ENCODE peak calls at places on chromosomes 11 and 22, in nine cellular contexts. H is adrenal gland, U is hepatocyte, W is A549, L is cardiac muscle cell, R is foreskin keratinocyte, X is colonic mucosa, G is tibial nerve, M is left ventricle myocardium inferior. Z is an unnamed sample.

GRCh38 chr11:46117842-46118241 is 3.4 kb downstream of the PHF21A start:
- DNase-seq in M (no peak), H (no peak), U (no peak), G (no peak), R (no peak), L (no peak), X (no peak), W (no peak), Z (no peak)

GRCh38 chr11:35174666-35175065 is 35.7 kb downstream of the CD44 start:
- DNase-seq in W (no peak), H (no peak), X (no peak), G (no peak), U (no peak), M (no peak), R (no peak), L (no peak), Z (no peak)

GRCh38 chr11:104997288-104997687 is 25.7 kb downstream of the CASP5 start:
- DNase-seq in X (no peak), U (peak), H (no peak), M (no peak), L (no peak), W (peak), G (no peak), R (no peak), Z (no peak)

GRCh38 chr11:70142171-70142875 is 60.8 kb upstream of the FADD start:
- DNase-seq in M (no peak), G (no peak), W (peak), U (peak), L (no peak), R (peak), X (no peak), H (no peak), Z (no peak)

GRCh38 chr11:112599265-112599664 is 338.6 kb upstream of the PLET1 start:
- DNase-seq in W (no peak), L (no peak), M (no peak), U (no peak), H (no peak), R (no peak), X (no peak), G (no peak), Z (no peak)

GRCh38 chr22:39997939-39998726 is 3.4 kb downstream of the FAM83F start:
- DNase-seq in L (no peak), G (no peak), W (peak), X (peak), U (peak), R (no peak), H (peak), M (peak), Z (peak)

GRCh38 chr11:2077061-2077802 is 62.0 kb downstream of the IGF2 start:
- DNase-seq in W (peak), R (peak), H (no peak), M (no peak), L (no peak), X (no peak), U (no peak), G (no peak), Z (no peak)

GRCh38 chr11:73184953-73185671 is 33.0 kb upstream of the P2RY2 start:
- DNase-seq in G (peak), L (peak), X (peak), U (peak), R (peak), M (peak), H (peak), W (peak), Z (peak)

GRCh38 chr11:1205987-1206331 is 16.9 kb upstream of the MUC5B start:
- DNase-seq in M (no peak), W (no peak), X (no peak), G (no peak), U (no peak), L (no peak), H (no peak), R (no peak), Z (no peak)

GRCh38 chr11:11073996-11074395 is 216.1 kb upstream of the ZBED5 start:
- DNase-seq in L (no peak), W (no peak), M (no peak), X (no peak), U (no peak), H (no peak), R (no peak), G (no peak), Z (no peak)

GRCh38 chr11:30445056-30445455 is 122.2 kb downstream of the ARL14EP start:
- DNase-seq in X (no peak), L (peak), R (no peak), M (no peak), G (no peak), H (no peak), W (no peak), U (peak), Z (no peak)

GRCh38 chr11:120343429-120343828 is 7.2 kb downstream of the ARHGEF12 start:
- DNase-seq in M (no peak), U (no peak), L (no peak), G (no peak), W (no peak), X (no peak), H (no peak), R (no peak), Z (no peak)

GRCh38 chr22:37195921-37196320 is 7.9 kb upstream of the C1QTNF6 start:
- DNase-seq in R (peak), M (no peak), X (no peak), L (no peak), W (no peak), U (no peak), H (peak), G (no peak), Z (no peak)

GRCh38 chr11:77035041-77035440 is 843 bp downstream of the B3GNT6 start:
- DNase-seq in R (no peak), U (no peak), G (no peak), X (peak), W (no peak), L (no peak), M (no peak), H (no peak), Z (no peak)

GRCh38 chr11:60772666-60773065 is 12.5 kb upstream of the MS4A10 start:
- DNase-seq in M (no peak), H (no peak), U (no peak), R (no peak), L (no peak), X (no peak), G (no peak), W (no peak), Z (no peak)

GRCh38 chr11:112564228-112564955 is 303.7 kb upstream of the PLET1 start:
- DNase-seq in M (peak), W (no peak), R (no peak), L (no peak), G (peak), H (peak), U (peak), X (peak), Z (no peak)

GRCh38 chr22:23383491-23384450 is 196.3 kb downstream of the IGLL1 start:
- DNase-seq in W (no peak), G (no peak), R (no peak), M (no peak), H (no peak), L (peak), X (no peak), U (peak), Z (peak)

GRCh38 chr11:79030448-79030847 is 410.4 kb downstream of the TENM4 start:
- DNase-seq in H (no peak), R (no peak), G (no peak), M (no peak), L (no peak), W (no peak), U (no peak), X (no peak), Z (peak)
- H3K27ac ChIP-seq in H (no peak), R (no peak), G (no peak), M (no peak), L (no peak), W (no peak), U (no peak), X (no peak), Z (peak)

GRCh38 chr11:9814108-9814507 is 150.2 kb downstream of the SWAP70 start:
- DNase-seq in X (no peak), L (no peak), G (no peak), U (no peak), W (no peak), R (no peak), H (no peak), M (no peak), Z (no peak)

GRCh38 chr11:9820260-9820659 is 156.4 kb downstream of the SWAP70 start:
- DNase-seq in W (no peak), U (no peak), H (no peak), G (peak), X (no peak), M (peak), L (peak), R (no peak), Z (no peak)

GRCh38 chr11:9817191-9817590 is 153.3 kb downstream of the SWAP70 start:
- DNase-seq in W (no peak), G (no peak), M (no peak), H (no peak), L (no peak), U (no peak), X (no peak), R (no peak), Z (no peak)

GRCh38 chr11:9821008-9821752 is 157.3 kb downstream of the SWAP70 start:
- DNase-seq in U (no peak), L (no peak), M (no peak), R (no peak), X (no peak), H (no peak), G (no peak), W (no peak), Z (no peak)

GRCh38 chr11:9815486-9816136 is 151.7 kb downstream of the SWAP70 start:
- DNase-seq in H (no peak), W (peak), U (no peak), L (no peak), G (no peak), R (peak), X (no peak), M (no peak), Z (no peak)
- H3K27ac ChIP-seq in H (no peak), W (peak), U (no peak), L (no peak), G (no peak), R (peak), X (no peak), M (no peak), Z (no peak)

GRCh38 chr11:88683024-88683423 is 345.5 kb upstream of the CTSC start:
- DNase-seq in M (no peak), U (no peak), L (no peak), W (no peak), G (no peak), X (no peak), R (no peak), H (no peak), Z (no peak)

GRCh38 chr11:88680806-88681205 is 343.3 kb upstream of the CTSC start:
- DNase-seq in U (no peak), X (no peak), W (no peak), M (no peak), L (no peak), R (peak), H (no peak), G (no peak), Z (no peak)
- H3K27ac ChIP-seq in U (no peak), X (no peak), W (no peak), M (no peak), L (no peak), R (peak), H (no peak), G (no peak), Z (no peak)

DNA sequence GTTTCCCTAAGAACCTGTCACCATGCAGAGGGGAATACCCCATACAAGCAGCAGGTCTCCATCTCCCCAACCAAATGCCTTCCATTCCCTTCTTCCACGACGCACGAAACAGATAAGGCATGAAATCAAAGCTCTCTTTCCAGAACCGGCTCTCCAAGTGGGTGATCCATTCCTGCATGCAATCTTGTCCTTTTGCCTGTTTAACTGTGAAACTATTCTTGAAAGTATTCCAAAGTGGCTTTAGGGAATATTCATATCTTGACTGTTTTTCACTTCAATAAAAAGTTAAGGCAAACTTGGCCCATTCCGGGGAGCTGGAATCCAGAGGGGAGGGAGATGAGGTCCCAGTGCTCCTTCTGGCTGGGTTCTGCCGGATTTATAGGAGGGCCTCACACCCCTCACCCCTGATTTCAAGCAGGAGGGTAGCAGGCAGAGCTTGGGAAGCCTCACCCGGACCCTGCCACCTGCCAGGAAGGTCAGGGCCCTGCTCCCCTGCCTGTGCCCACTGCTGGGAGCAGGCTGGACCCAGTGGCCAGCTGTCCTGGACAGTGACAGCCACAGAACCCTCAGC is 60.9 kb downstream of the SCGB1A1 start:
- DNase-seq in M (no peak), H (no peak), L (no peak), G (peak), W (no peak), X (no peak), R (no peak), U (no peak), Z (no peak)
- H3K27ac ChIP-seq in M (no peak), H (peak), L (peak), G (no peak), W (peak), X (peak), R (no peak), U (peak), Z (no peak)

DNA sequence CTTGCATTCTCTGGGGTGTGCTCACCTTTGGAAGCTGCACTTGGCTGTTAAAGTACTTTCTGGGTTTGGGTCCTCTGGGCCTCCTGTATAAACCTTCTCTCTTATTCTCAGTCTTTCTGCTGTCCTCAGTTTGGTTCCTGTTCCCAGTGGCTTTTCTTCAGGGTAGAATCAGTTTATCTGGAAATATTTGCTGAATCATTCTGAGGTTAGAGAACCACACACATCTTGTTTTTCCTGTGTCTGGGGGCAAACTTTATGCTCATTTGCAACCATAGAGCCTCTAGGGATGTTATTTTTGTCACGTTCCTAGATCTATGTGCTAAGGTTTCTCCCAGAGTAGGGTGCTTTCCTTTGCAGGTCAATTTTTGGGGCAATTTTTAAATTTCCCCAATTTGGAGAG is 224.3 kb upstream of the C11orf87 start:
- DNase-seq in X (no peak), U (no peak), R (no peak), M (no peak), G (no peak), W (no peak), L (no peak), H (no peak), Z (no peak)
- H3K27ac ChIP-seq in X (no peak), U (no peak), R (no peak), M (no peak), G (no peak), W (no peak), L (no peak), H (no peak), Z (no peak)

GRCh38 chr22:38873469-38874411 is 1.7 kb upstream of the CBX6 start:
- DNase-seq in L (no peak), X (no peak), R (peak), U (peak), M (no peak), G (no peak), H (peak), W (no peak), Z (no peak)
- H3K27ac ChIP-seq in L (peak), X (peak), R (peak), U (peak), M (peak), G (peak), H (peak), W (peak), Z (peak)

GRCh38 chr11:106717222-106717621 is 301.1 kb downstream of the GUCY1A2 start:
- DNase-seq in M (no peak), H (no peak), G (no peak), X (no peak), W (no peak), U (no peak), R (no peak), L (no peak), Z (no peak)
- H3K27ac ChIP-seq in M (no peak), H (no peak), G (no peak), X (no peak), W (no peak), U (no peak), R (no peak), L (no peak), Z (no peak)

DNA sequence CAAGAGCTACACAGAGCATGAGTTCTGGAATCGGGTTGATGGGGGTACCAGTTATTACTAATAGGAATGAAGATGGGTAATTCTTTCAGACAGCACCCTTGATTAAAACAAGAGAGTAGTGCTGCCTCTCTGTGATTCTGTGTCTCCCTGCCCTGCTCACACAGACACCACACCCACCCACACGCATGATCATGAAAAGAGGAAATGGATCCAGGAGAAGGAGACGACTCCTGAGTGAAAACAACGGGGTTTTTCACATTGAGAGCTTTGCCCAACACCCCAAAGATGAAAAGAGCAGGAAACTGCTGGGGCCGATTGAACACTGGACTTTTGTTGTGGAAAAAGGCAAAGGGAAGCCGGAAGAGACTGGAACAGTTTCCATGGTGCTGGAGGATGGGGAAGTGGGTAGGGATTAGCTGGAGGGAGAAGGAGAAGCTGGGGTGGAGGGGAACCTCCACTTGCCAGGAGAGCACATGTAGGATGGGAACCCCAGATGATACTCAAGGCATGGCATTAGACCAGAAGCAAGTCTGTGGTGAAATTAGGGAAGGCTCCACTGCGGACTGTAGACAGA is 5.2 kb upstream of the SLC43A3 start:
- DNase-seq in G (peak), L (no peak), R (no peak), H (no peak), M (no peak), U (no peak), X (no peak), W (no peak), Z (no peak)
- H3K27ac ChIP-seq in G (no peak), L (no peak), R (no peak), H (peak), M (no peak), U (peak), X (no peak), W (peak), Z (no peak)

DNA sequence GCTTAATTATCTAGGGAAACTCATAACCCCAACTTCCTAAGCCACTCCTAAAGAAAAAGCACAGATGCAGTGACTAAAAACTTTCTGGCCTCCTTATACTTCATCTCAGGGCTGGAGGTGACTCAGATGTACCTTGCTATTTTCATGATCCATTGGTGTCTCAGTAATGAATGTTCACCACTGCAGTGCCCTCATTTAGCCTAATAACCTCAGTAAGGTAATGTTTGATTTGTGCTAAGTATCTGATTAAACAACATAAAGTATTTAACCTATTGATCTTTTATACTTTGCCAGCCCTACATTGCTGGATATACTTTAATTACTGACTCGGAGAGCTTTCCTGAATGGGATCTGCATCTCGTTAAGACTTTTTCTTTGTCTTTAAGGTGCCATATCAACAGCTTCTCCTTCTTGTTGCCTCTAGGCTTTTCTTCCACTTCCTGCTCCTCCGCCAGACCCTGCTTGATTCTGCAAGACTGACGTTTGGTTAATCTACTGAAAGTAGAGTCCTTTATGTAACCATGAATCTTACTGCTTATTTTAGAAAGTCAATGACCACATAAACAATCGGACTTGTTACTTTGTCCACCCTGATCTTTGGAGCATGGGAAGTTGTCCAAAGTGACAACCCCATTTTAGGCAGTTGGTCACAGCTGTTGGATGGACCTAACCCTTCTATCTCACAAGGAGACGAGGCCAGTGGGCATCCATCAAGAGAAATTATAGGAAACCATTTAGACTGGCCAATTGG is 303.0 kb downstream of the ST3GAL4 start:
- DNase-seq in W (no peak), U (no peak), X (no peak), R (no peak), H (no peak), G (no peak), M (no peak), L (no peak), Z (no peak)
- H3K27ac ChIP-seq in W (no peak), U (no peak), X (no peak), R (no peak), H (no peak), G (no peak), M (no peak), L (no peak), Z (no peak)

DNA sequence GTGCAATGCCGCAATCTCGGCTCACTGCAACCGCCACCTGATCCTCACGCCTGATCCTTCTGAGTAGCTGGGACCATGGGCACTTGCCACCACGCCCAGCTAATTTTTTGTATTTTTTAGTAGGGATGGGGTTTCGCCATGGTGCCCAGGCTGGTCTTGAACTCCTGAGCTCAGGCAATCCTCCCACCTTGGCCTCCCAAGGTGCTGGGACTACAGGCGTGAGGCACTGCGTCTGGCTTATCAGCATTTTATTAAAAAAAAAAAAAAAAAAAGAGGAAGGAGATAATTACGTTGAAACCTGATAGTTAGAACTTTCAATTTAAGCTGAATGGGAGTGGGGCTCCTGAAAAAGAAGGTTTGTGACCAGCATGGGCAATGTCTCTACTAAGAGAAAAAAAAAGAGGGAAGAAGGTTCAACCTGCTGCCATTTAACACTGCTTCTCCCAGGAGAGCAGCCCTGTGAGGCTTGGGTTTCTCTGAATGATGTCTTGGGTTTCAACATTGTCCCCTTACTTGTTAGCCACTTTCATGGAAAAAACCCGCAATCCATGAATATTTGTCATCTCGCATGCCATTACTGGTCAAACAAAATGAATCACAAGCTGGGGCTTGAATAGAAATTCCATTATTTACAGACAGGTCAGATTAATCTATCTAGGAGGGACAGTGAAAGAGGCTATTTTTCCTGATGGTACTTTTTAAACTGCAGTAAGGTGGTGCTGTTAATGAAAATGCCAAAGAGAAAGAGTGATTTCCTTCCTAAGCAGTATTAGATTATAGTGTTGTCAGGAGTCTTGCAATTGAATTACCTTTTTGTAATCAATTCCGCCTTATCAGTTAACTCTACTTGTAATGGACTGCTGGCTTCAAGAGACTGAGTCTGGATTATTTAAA is 72.5 kb downstream of the PACS1 start:
- DNase-seq in H (no peak), X (no peak), L (no peak), U (peak), W (peak), G (no peak), M (no peak), R (peak), Z (no peak)
- H3K27ac ChIP-seq in H (no peak), X (no peak), L (no peak), U (peak), W (peak), G (no peak), M (no peak), R (no peak), Z (no peak)

Z was measured in WERI-Rb-1.